ENCODE peak calls at places on chromosomes 2 and 18, in five cellular contexts. I, M, N, T and U are unnamed samples.

GRCh38 chr2:210225461-210225798 is 183 bp upstream of the ACADL start:
- DNase-seq in I (no peak), M (peak; percentile 4), N (no peak), T (no peak), U (no peak)

GRCh38 chr2:104332733-104333132 is 521.2 kb upstream of the POU3F3 start:
- DNase-seq in I (no peak), M (peak; percentile 99), N (peak; percentile 37), T (peak; percentile 77), U (no peak)

GRCh38 chr2:32748158-32748557 is 120.3 kb downstream of the TTC27 start:
- DNase-seq in I (no peak), M (no peak), N (no peak), T (no peak), U (no peak)

GRCh38 chr18:74375999-74376398 is 60.4 kb downstream of the C18orf63 start:
- DNase-seq in I (no peak), M (no peak), N (peak; percentile 28), T (peak; percentile 36), U (no peak)

GRCh38 chr2:26412091-26412673 is 10.5 kb downstream of the DRC1 start:
- DNase-seq in I (no peak), M (no peak), N (peak; percentile 89), T (no peak), U (no peak)

GRCh38 chr18:2091937-2092336 is 479.4 kb downstream of the METTL4 start:
- DNase-seq in I (no peak), M (no peak), N (no peak), T (no peak), U (no peak)

GRCh38 chr18:63887424-63887823 is at the start of gene SERPINB2:
- DNase-seq in I (no peak), M (no peak), N (no peak), T (no peak), U (no peak)

GRCh38 chr2:175855794-175856453 is 146.1 kb downstream of the LNPK start:
- DNase-seq in I (no peak), M (no peak), N (no peak), T (no peak), U (no peak)

GRCh38 chr18:23939896-23940295 is 74.7 kb upstream of the TTC39C start:
- DNase-seq in I (no peak), M (no peak), N (no peak), T (no peak), U (no peak)

GRCh38 chr2:151381266-151381665 is 23.9 kb downstream of the TNFAIP6 start:
- DNase-seq in I (no peak), M (no peak), N (no peak), T (no peak), U (peak; percentile 41)

GRCh38 chr2:47653909-47654789 is 128.8 kb upstream of the MSH6 start:
- DNase-seq in I (no peak), M (no peak), N (peak; percentile 20), T (peak; percentile 21), U (no peak)

GRCh38 chr2:29747786-29748470 is 173.5 kb downstream of the ALK start:
- DNase-seq in I (peak; percentile 55), M (peak; percentile 64), N (peak; percentile 83), T (no peak), U (peak; percentile 68)

GRCh38 chr2:48525269-48525943 is 4.5 kb upstream of the STON1 start:
- DNase-seq in I (no peak), M (no peak), N (no peak), T (no peak), U (no peak)

GRCh38 chr2:45020439-45020838 is 11.2 kb upstream of the SIX2 start:
- DNase-seq in I (no peak), M (no peak), N (no peak), T (no peak), U (no peak)